ENCODE peak calls at places on chromosomes 3 and 15, in five cellular contexts. N is ecto neural progenitor cell, I is heart left ventricle, B is hepatocyte, L is COR-L47. P is an unnamed sample.

GRCh38 chr3:44477312-44478030 is at the start of gene ZNF445:
- DNase-seq in N (peak; percentile 91), I (peak; percentile 88), B (peak; percentile 92), L (peak; percentile 48), P (peak; percentile 92)

GRCh38 chr3:124401841-124402240 is 328.4 kb upstream of the UMPS start:
- DNase-seq in L (no peak), B (peak; percentile 16), I (no peak), N (no peak), P (peak; percentile 35)

GRCh38 chr3:38564631-38565338 is 68.6 kb downstream of the EXOG start:
- DNase-seq in I (no peak), L (no peak), B (no peak), N (no peak), P (no peak)

GRCh38 chr3:146334151-146334550 is 83.2 kb upstream of the PLSCR4 start:
- DNase-seq in L (peak; percentile 11), I (no peak), N (no peak), B (peak; percentile 18), P (no peak)

GRCh38 chr3:52062499-52062898 is 6.1 kb upstream of the DUSP7 start:
- DNase-seq in B (peak; percentile 46), L (no peak), N (no peak), I (no peak), P (peak; percentile 83)

GRCh38 chr15:90000175-90000923 is 775 bp upstream of the ZNF710 start:
- DNase-seq in L (peak; percentile 24), B (peak; percentile 60), N (peak; percentile 75), I (peak; percentile 49), P (peak; percentile 48)

GRCh38 chr15:78207641-78208340 is 26.6 kb downstream of the ACSBG1 start:
- DNase-seq in N (no peak), B (peak; percentile 3), L (no peak), I (no peak), P (no peak)

GRCh38 chr3:51434746-51435323 is 43.8 kb downstream of the RBM15B start:
- DNase-seq in B (peak; percentile 71), N (peak; percentile 46), L (no peak), I (no peak), P (peak; percentile 71)

GRCh38 chr3:184029456-184029950 is 2.0 kb upstream of the HTR3D start:
- DNase-seq in N (no peak), I (no peak), B (no peak), L (no peak), P (no peak)

GRCh38 chr3:183381179-183381578 is 47.2 kb downstream of the MCF2L2 start:
- DNase-seq in I (no peak), B (no peak), L (peak; percentile 36), N (no peak), P (no peak)

GRCh38 chr15:87207945-87208580 is 1048.5 kb downstream of the NTRK3 start:
- DNase-seq in I (no peak), B (no peak), L (no peak), N (no peak), P (no peak)